ENCODE peak calls at places on chromosome 20, in nine cellular contexts. G is CD8-positive, alpha-beta T cell; A is IMR-90; K is colonic mucosa; Z is uterus; R is RWPE1; M is thoracic aorta; Q is endodermal cell; V is cardiac fibroblast. D is an unnamed sample.

GRCh38 chr20:35463455-35464300 is 8.3 kb downstream of the CEP250 start:
- DNase-seq in Q (peak), R (peak), K (peak), G (peak), M (no peak), Z (peak), V (peak), A (peak), D (peak)

GRCh38 chr20:33947709-33948295 is 45.9 kb upstream of the RALY start:
- DNase-seq in K (peak), V (peak), Z (no peak), Q (peak), M (no peak), R (peak), A (peak), G (peak), D (peak)

GRCh38 chr20:51016521-51016920 is 6.4 kb downstream of the KCNG1 start:
- DNase-seq in R (no peak), M (no peak), Z (no peak), A (no peak), V (no peak), Q (no peak), G (no peak), K (no peak), D (no peak)

GRCh38 chr20:50405915-50406609 is 104.1 kb upstream of the PTPN1 start:
- DNase-seq in Q (no peak), A (no peak), Z (no peak), M (no peak), R (no peak), G (no peak), V (no peak), K (no peak), D (no peak)

GRCh38 chr20:9447182-9447581 is 67.2 kb upstream of the LAMP5 start:
- DNase-seq in G (no peak), M (no peak), Z (no peak), A (no peak), Q (no peak), V (no peak), R (no peak), K (no peak), D (no peak)

GRCh38 chr20:5181955-5182354 is 55.1 kb downstream of the CDS2 start:
- DNase-seq in Z (no peak), A (peak), G (no peak), Q (no peak), V (peak), M (no peak), K (no peak), R (peak), D (no peak)

GRCh38 chr20:50085481-50086365 is 27.2 kb downstream of the UBE2V1 start:
- DNase-seq in V (peak), Z (peak), R (peak), M (no peak), Q (peak), G (peak), K (peak), A (peak), D (peak)

GRCh38 chr20:32539817-32540675 is 45.1 kb downstream of the NOL4L start:
- DNase-seq in M (no peak), G (peak), R (no peak), Q (peak), Z (no peak), V (no peak), A (no peak), K (peak), D (peak)

GRCh38 chr20:12064540-12064939 is 146.8 kb downstream of the BTBD3 start:
- DNase-seq in A (no peak), M (no peak), G (no peak), K (no peak), Q (no peak), Z (no peak), R (no peak), V (no peak), D (no peak)

GRCh38 chr20:35006009-35006408 is 50.3 kb downstream of the MYH7B start:
- DNase-seq in Q (peak), G (no peak), A (no peak), V (no peak), Z (no peak), R (no peak), K (no peak), M (no peak), D (no peak)

GRCh38 chr20:15862178-15862577 is 711.1 kb downstream of the KIF16B start:
- DNase-seq in R (no peak), Z (no peak), Q (no peak), A (no peak), M (no peak), V (no peak), K (no peak), G (no peak), D (no peak)

GRCh38 chr20:63744574-63745423 is 5.2 kb downstream of the SLC2A4RG start:
- DNase-seq in V (no peak), A (no peak), Q (no peak), R (no peak), M (no peak), G (no peak), K (no peak), Z (no peak), D (no peak)

GRCh38 chr20:4896971-4897497 is 104.3 kb downstream of the SLC23A2 start:
- DNase-seq in V (no peak), G (no peak), R (no peak), A (no peak), K (peak), Q (peak), Z (no peak), M (no peak), D (no peak)

GRCh38 chr20:1041845-1042390 is 39.8 kb upstream of the RSPO4 start:
- DNase-seq in Q (no peak), G (no peak), A (no peak), K (no peak), R (no peak), V (no peak), Z (no peak), M (no peak), D (no peak)

GRCh38 chr20:61819484-61819846 is 246.2 kb downstream of the TAF4 start:
- DNase-seq in Z (no peak), M (no peak), R (no peak), V (no peak), K (no peak), G (no peak), Q (no peak), A (no peak), D (no peak)

GRCh38 chr20:64153410-64153809 is 10.8 kb upstream of the MYT1 start:
- DNase-seq in V (no peak), R (no peak), A (no peak), K (no peak), Q (no peak), M (no peak), Z (no peak), G (no peak), D (no peak)

GRCh38 chr20:43309266-43309665 is 119.6 kb upstream of the PTPRT start:
- DNase-seq in K (no peak), Z (no peak), V (no peak), A (no peak), Q (no peak), R (no peak), M (no peak), G (no peak), D (no peak)

GRCh38 chr20:53030061-53030460 is 57.9 kb downstream of the TSHZ2 start:
- DNase-seq in R (no peak), G (no peak), M (no peak), K (no peak), A (no peak), Q (no peak), V (no peak), Z (no peak), D (no peak)

GRCh38 chr20:51156796-51157119 is 133.9 kb upstream of the KCNG1 start:
- DNase-seq in M (no peak), G (no peak), Z (no peak), A (no peak), R (no peak), V (peak), Q (no peak), K (no peak), D (no peak)

GRCh38 chr20:5696011-5696559 is 54.1 kb upstream of the SHLD1 start:
- DNase-seq in Z (no peak), G (no peak), R (peak), A (peak), V (peak), K (no peak), M (no peak), Q (no peak), D (no peak)

GRCh38 chr20:58926802-58927489 is 54.1 kb upstream of the NELFCD start:
- DNase-seq in Q (no peak), M (no peak), R (no peak), Z (no peak), K (peak), G (no peak), V (no peak), A (no peak), D (no peak)

GRCh38 chr20:63708301-63709148 is 686 bp downstream of the ZGPAT start:
- DNase-seq in R (no peak), G (no peak), K (no peak), Z (peak), V (no peak), Q (peak), M (no peak), A (no peak), D (no peak)

GRCh38 chr20:62624325-62624690 is 18.0 kb upstream of the SLCO4A1 start:
- DNase-seq in R (no peak), K (no peak), Z (no peak), Q (peak), A (no peak), G (no peak), M (no peak), V (no peak), D (no peak)

GRCh38 chr20:58647162-58647813 is 3.8 kb upstream of the STX16 start:
- DNase-seq in R (no peak), Q (peak), Z (no peak), M (no peak), G (no peak), V (no peak), K (no peak), A (no peak), D (no peak)

GRCh38 chr20:25220810-25221591 is 25.5 kb downstream of the ENTPD6 start:
- DNase-seq in R (no peak), V (no peak), M (no peak), Z (no peak), K (peak), A (no peak), Q (peak), G (no peak), D (no peak)

GRCh38 chr20:25219365-25219764 is 23.9 kb downstream of the ENTPD6 start:
- DNase-seq in K (no peak), A (no peak), R (no peak), Z (no peak), M (no peak), V (no peak), G (no peak), Q (no peak), D (no peak)

GRCh38 chr20:25221592-25222460 is 26.1 kb upstream of the PYGB start:
- DNase-seq in K (no peak), G (no peak), Q (peak), A (no peak), R (no peak), Z (peak), M (no peak), V (no peak), D (no peak)

GRCh38 chr20:25218492-25218891 is 23.0 kb downstream of the ENTPD6 start:
- DNase-seq in G (no peak), Z (no peak), A (no peak), V (no peak), Q (no peak), K (no peak), M (no peak), R (no peak), D (no peak)

DNA sequence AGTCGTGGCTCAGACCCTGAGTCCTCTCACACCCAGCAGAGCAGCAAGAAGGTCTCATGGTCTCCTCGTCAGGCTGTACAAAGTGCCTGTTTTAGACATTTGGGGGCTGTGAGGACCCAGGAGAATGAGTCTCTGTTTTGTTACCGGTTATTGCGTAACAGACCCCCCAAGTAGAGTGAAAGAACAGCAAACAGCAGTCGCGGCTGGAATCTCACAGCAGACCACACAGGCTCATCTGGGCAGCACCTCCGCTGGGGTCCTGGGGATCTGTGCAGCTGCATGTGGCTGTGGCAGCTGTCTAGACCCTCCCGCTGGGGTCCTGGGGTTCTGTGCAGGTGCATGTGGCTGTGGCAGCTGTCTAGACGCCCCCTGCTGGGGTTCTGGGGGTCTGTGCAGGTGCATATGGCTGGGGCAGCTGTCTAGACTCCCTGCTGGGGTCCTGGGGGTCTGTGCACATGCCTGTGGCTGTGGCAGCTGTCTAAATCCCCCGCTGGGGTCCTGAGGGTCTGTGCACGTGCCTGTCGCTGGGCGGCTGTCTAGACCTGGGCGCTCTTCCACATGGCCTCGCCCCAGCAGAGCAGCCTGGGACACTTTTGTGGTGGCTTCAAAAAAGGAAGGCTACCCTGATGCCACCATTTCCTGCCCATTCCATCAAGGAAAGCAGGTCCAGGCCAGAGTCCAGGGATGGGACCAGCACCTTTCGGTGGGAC is 24.7 kb downstream of the ENTPD6 start:
- DNase-seq in Q (no peak), A (no peak), V (no peak), Z (no peak), R (no peak), K (no peak), G (no peak), M (no peak), D (no peak)
- TF ChIP-seq CTCF in Q (peak), A (peak), V (peak), Z (no peak), R (no peak), K (peak), G (peak), M (no peak), D (peak)

DNA sequence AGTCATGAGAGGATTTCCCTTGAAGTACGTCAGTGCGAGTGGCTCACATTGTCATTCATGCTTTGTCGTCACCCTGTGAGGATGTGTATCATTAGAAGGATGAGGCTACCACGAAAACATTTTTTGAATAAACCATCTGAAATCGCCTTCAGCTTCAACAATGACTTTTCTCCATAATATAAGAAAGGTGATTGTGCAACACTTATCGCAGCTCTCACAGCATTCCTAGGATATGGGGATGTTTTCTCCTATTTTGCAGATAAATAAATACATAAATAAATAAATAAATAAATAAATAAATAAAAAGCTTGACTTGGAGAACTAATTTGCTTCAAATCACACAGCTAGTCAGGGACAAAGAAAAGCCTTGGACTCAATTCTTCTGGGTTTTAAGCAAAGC is 326.5 kb downstream of the FOXA2 start:
- DNase-seq in A (no peak), K (no peak), G (no peak), Z (no peak), R (no peak), Q (no peak), M (no peak), V (no peak), D (no peak)
- TF ChIP-seq CTCF in A (no peak), K (no peak), G (no peak), Z (no peak), R (no peak), Q (no peak), M (no peak), V (no peak), D (no peak)

GRCh38 chr20:2402271-2402980 is 21.7 kb downstream of the TGM6 start:
- DNase-seq in R (peak), Q (no peak), A (peak), G (no peak), M (no peak), V (peak), K (no peak), Z (no peak), D (no peak)
- TF ChIP-seq CTCF in R (peak), Q (peak), A (peak), G (no peak), M (no peak), V (peak), K (no peak), Z (no peak), D (no peak)

DNA sequence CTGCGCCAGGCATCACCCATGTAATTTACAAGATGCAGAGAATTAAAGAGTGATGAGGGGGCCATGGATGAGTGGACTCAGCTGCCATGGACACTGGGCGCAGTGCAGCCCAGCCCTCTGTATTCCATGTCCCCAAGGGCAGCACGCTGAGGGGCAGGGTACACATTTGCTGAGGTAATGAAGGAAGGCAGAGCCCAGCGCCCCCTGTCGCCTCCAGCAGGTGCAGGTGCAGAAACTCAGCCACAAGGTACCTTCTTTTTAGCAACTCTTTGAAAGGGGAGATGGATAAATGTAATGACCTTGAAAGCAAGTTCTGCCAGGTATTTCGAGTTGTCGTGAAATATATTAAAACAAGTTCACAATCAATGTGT is 7.1 kb downstream of the CD93 start:
- DNase-seq in G (no peak), Z (no peak), Q (peak), R (no peak), V (no peak), M (no peak), K (no peak), A (no peak), D (no peak)
- TF ChIP-seq CTCF in G (no peak), Z (no peak), Q (peak), R (no peak), V (peak), M (no peak), K (no peak), A (peak), D (no peak)

GRCh38 chr20:25675161-25675560 is 21.5 kb downstream of the ZNF337 start:
- DNase-seq in M (no peak), K (no peak), V (no peak), Q (no peak), R (no peak), G (no peak), Z (no peak), A (no peak), D (no peak)

GRCh38 chr20:25668446-25668845 is 28.2 kb downstream of the ZNF337 start:
- DNase-seq in K (no peak), G (no peak), A (no peak), V (no peak), M (no peak), Z (no peak), Q (no peak), R (no peak), D (no peak)

GRCh38 chr20:25672659-25673058 is 24.0 kb downstream of the ZNF337 start:
- DNase-seq in M (no peak), V (no peak), G (no peak), K (no peak), R (no peak), Q (no peak), Z (no peak), A (no peak), D (no peak)

GRCh38 chr20:25669826-25670422 is 26.7 kb downstream of the ZNF337 start:
- DNase-seq in V (peak), K (no peak), A (peak), G (no peak), Z (no peak), M (no peak), Q (peak), R (peak), D (no peak)
- TF ChIP-seq CTCF in V (peak), K (no peak), A (peak), G (no peak), Z (no peak), M (no peak), Q (peak), R (no peak), D (no peak)

GRCh38 chr20:46169245-46170171 is 51.4 kb downstream of the CD40 start:
- DNase-seq in R (no peak), K (no peak), M (no peak), Z (no peak), V (no peak), Q (no peak), G (no peak), A (no peak), D (no peak)

GRCh38 chr20:46171909-46172308 is 53.8 kb downstream of the CD40 start:
- DNase-seq in G (no peak), M (no peak), Z (no peak), K (no peak), R (no peak), Q (no peak), A (no peak), V (no peak), D (no peak)

GRCh38 chr20:46167080-46167479 is 49.0 kb downstream of the CD40 start:
- DNase-seq in Q (no peak), A (no peak), K (no peak), M (no peak), Z (no peak), G (no peak), V (no peak), R (no peak), D (no peak)

GRCh38 chr20:46171476-46171875 is 53.4 kb downstream of the CD40 start:
- DNase-seq in A (no peak), Q (no peak), K (no peak), V (no peak), G (no peak), M (no peak), R (no peak), Z (no peak), D (no peak)

DNA sequence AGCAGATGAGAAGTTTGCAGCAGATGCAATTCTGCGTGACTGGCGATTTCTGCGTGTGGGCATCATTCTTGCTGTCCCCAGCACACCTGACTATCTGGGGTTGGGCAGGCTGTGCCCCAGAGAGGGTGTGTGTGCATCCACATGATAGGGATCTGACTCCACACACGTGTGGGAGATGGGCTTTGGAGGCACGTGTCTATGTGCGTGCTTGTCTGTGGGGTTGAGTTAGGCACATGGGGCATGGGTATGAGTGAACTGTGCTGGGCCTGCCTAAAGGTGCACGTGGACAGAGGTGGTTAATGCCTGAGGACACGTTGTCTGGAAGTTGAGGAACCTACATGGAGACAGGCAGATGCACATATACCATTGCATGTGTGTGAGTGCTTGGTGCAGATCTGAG is 50.3 kb downstream of the CD40 start:
- DNase-seq in A (no peak), V (no peak), Z (no peak), K (no peak), G (no peak), R (no peak), Q (no peak), M (no peak), D (no peak)
- TF ChIP-seq CTCF in A (no peak), V (no peak), Z (no peak), K (no peak), G (no peak), R (no peak), Q (no peak), M (no peak), D (no peak)

DNA sequence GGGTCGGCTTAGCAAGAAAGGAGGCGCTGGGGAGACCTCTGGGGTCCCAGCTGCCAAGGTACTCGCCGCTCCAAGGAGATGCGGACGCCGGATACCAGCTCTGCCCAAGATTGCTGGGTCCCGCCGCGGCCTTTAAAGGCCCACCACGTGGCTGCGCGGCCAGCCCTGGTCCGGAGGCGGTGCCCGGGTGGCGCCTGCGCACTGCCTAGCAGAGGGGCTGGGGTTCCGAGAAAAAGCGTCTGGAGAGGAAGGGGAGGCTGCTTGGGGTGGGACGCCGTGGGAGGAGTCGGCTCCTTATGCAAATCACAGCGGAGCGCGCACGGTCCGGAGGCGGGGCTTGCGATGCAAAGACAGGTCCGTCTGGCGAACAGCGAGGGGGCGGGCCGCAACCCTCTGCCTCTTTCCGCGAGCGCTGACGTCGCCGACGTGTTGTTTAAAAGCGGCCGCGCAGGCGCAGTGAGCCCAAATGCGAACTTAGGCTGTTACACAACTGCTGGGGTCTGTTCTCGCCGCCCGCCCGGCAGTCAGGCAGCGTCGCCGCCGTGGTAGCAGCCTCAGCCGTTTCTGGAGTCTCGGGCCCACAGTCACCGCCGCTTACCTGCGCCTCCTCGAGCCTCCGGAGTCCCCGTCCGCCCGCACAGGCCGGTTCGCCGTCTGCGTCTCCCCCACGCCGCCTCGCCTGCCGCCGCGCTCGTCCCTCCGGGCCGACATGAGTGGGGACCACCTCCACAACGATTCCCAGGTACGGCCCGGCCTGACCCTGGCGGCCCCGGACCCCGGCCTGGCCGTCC is at the start of gene TOP1:
- DNase-seq in R (peak), M (peak), V (peak), G (peak), K (peak), Q (peak), A (peak), Z (peak), D (peak)
- TF ChIP-seq CTCF in R (no peak), M (no peak), V (no peak), G (no peak), K (no peak), Q (no peak), A (no peak), Z (peak), D (no peak)

D was measured in CD4-positive, alpha-beta T cell.